ENCODE peak calls at places on chromosomes 5 and 9, in seven cellular contexts. D, S, U, P, L, O and R are unnamed samples.

GRCh38 chr9:134058716-134059115 is 9.1 kb downstream of the BRD3 start:
- DNase-seq in D (no peak), S (no peak), U (no peak), P (no peak), L (no peak), O (peak; percentile 32), R (no peak)

GRCh38 chr5:73834693-73835092 is 208.7 kb downstream of the ARHGEF28 start:
- DNase-seq in D (no peak), S (no peak), U (no peak), P (no peak), L (no peak), O (no peak), R (no peak)

GRCh38 chr5:175654807-175655206 is 3.1 kb upstream of the HRH2 start:
- DNase-seq in D (no peak), S (no peak), U (no peak), P (no peak), L (no peak), O (no peak), R (no peak)

GRCh38 chr5:75048457-75048953 is 3.9 kb downstream of the GCNT4 start:
- DNase-seq in D (no peak), S (no peak), U (no peak), P (no peak), L (no peak), O (peak; percentile 23), R (peak; percentile 25)

GRCh38 chr9:122180633-122181032 is 20.9 kb downstream of the MORN5 start:
- DNase-seq in D (peak; percentile 15), S (no peak), U (no peak), P (peak; percentile 4), L (no peak), O (peak; percentile 83), R (no peak)

GRCh38 chr5:55913396-55914140 is 62.4 kb downstream of the IL31RA start:
- DNase-seq in D (no peak), S (no peak), U (no peak), P (no peak), L (no peak), O (no peak), R (no peak)

GRCh38 chr5:60896991-60897390 is 47.9 kb downstream of the ERCC8 start:
- DNase-seq in D (no peak), S (no peak), U (no peak), P (no peak), L (no peak), O (no peak), R (no peak)

GRCh38 chr5:150516011-150516410 is 8.1 kb downstream of the NDST1 start:
- DNase-seq in D (peak; percentile 65), S (no peak), U (no peak), P (no peak), L (no peak), O (peak; percentile 69), R (no peak)

GRCh38 chr5:142977363-142978051 is 207.3 kb downstream of the ARHGAP26 start:
- DNase-seq in D (no peak), S (no peak), U (no peak), P (no peak), L (no peak), O (peak; percentile 96), R (peak; percentile 37)

GRCh38 chr9:133371261-133371711 is 4.6 kb downstream of the SURF4 start:
- DNase-seq in D (no peak), S (no peak), U (peak; percentile 43), P (no peak), L (no peak), O (no peak), R (no peak)

GRCh38 chr9:99712214-99712613 is 109.5 kb upstream of the NR4A3 start:
- DNase-seq in D (no peak), S (no peak), U (no peak), P (no peak), L (no peak), O (no peak), R (no peak)

GRCh38 chr5:132591140-132591539 is 34.4 kb downstream of the RAD50 start:
- DNase-seq in D (no peak), S (no peak), U (no peak), P (peak; percentile 3), L (no peak), O (peak; percentile 34), R (peak; percentile 31)

GRCh38 chr5:78574731-78575161 is 73.8 kb downstream of the LHFPL2 start:
- DNase-seq in D (peak; percentile 72), S (no peak), U (no peak), P (no peak), L (no peak), O (peak; percentile 75), R (peak; percentile 45)

GRCh38 chr9:93154293-93154903 is 20.3 kb upstream of the NINJ1 start:
- DNase-seq in D (peak; percentile 50), S (no peak), U (no peak), P (no peak), L (no peak), O (peak; percentile 18), R (peak; percentile 72)
- TF ChIP-seq CTCF in D (peak; percentile 45), S (peak; percentile 41), U (peak; percentile 27), P (peak; percentile 93), L (peak; percentile 15), O (peak; percentile 65), R (peak; percentile 43)

GRCh38 chr9:4741365-4742031 is 496 bp upstream of the AK3 start:
- DNase-seq in D (no peak), S (no peak), U (peak; percentile 41), P (no peak), L (peak; percentile 38), O (no peak), R (no peak)

GRCh38 chr9:4742246-4742645 is 1.2 kb upstream of the AK3 start:
- DNase-seq in D (no peak), S (no peak), U (no peak), P (no peak), L (no peak), O (no peak), R (no peak)

GRCh38 chr9:4739587-4740372 is 1.2 kb downstream of the AK3 start:
- DNase-seq in D (no peak), S (no peak), U (no peak), P (no peak), L (no peak), O (peak; percentile 29), R (peak; percentile 41)

GRCh38 chr9:4740373-4740622 is 704 bp downstream of the AK3 start:
- DNase-seq in D (no peak), S (no peak), U (no peak), P (no peak), L (no peak), O (peak; percentile 40), R (no peak)

DNA sequence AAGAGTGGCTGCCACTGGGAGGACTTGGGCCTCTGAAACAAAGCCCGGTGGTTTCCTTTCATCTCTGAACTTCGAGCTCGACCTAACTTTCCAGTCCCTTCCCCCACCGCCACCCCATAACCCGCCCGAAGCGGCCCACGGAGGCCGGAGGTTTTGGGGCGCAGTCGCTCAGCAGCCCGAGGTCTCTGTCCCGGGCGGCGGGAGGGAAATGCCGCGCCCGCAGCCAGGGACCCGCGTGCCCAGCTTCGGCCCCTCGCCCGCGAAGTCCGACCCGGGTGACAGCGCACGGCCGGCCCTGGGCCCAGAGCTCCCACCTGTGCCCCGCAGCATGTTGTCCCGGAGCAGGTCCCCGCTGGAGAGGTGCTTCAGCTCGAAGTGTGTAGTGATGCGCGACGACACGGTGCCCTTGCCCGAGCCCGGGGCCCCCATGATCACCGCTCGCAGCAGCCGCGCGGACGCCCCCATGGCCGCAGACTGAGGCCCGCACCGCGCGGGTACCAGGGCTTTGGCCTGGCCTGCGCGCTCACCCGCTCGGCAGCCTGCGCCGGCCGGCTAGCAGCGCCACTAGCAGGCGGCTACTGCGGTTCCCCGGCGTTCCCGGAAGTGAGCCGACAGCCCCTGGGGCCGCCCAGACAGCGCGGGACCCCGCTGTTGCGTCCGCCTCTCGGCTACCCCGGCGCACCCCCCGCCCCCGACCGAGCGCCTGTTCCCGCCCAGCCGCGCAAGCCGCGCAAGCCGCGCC is at the start of gene AK3:
- DNase-seq in D (peak; percentile 85), S (peak; percentile 61), U (peak; percentile 83), P (peak; percentile 44), L (peak; percentile 89), O (peak; percentile 75), R (peak; percentile 98)
- TF ChIP-seq CTCF in D (no peak), S (no peak), U (peak; percentile 22), P (no peak), L (peak; percentile 33), O (no peak), R (peak; percentile 42)

GRCh38 chr9:18942801-18943200 is 90.2 kb downstream of the SAXO1 start:
- DNase-seq in D (no peak), S (no peak), U (no peak), P (no peak), L (no peak), O (no peak), R (no peak)
- TF ChIP-seq CTCF in D (no peak), S (no peak), U (no peak), P (no peak), L (no peak), O (no peak), R (no peak)

GRCh38 chr9:129320575-129321311 is 142.7 kb upstream of the IER5L start:
- DNase-seq in D (no peak), S (peak; percentile 26), U (no peak), P (no peak), L (peak; percentile 86), O (peak; percentile 78), R (peak; percentile 86)
- TF ChIP-seq CTCF in D (no peak), S (peak; percentile 30), U (no peak), P (no peak), L (no peak), O (no peak), R (no peak)

DNA sequence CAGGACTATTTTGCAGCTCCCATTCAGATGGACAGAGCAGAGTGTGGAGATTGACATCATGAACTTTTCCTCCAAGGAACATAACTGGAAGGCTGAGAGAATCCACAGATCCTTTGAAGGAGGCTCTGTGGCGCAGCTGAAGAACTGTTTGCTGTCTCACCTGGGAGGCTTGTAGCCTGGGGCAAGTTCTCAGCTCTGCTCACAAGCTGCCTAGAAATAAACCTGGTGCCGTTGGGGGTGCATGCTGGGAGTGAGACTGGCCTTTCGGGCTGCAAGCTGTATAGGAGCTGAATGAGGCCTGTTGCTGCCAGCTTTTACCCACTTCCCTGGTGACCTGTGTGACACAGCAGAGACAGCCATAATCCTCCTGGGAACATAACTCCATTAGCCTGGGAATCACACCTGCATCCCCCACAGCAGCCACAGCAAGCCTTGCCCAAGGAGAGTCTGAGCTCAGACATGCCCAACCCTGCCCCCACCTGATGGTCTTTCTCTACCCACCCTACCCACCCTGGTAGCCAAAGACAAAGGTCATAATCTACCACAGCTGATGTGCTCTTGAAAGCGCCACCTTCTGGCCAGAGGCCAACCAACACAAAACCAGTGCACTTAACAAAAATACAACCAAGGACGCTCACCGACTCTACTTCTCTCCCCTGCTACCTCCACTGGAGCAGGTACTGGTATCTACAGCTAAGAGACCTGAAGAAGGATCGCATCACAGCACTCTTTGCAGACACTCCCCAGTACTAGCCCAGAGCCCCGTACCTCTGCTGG is 205.1 kb upstream of the MRPS30 start:
- DNase-seq in D (no peak), S (no peak), U (no peak), P (peak; percentile 0), L (no peak), O (no peak), R (no peak)
- TF ChIP-seq CTCF in D (no peak), S (no peak), U (no peak), P (peak; percentile 34), L (no peak), O (no peak), R (peak; percentile 5)

DNA sequence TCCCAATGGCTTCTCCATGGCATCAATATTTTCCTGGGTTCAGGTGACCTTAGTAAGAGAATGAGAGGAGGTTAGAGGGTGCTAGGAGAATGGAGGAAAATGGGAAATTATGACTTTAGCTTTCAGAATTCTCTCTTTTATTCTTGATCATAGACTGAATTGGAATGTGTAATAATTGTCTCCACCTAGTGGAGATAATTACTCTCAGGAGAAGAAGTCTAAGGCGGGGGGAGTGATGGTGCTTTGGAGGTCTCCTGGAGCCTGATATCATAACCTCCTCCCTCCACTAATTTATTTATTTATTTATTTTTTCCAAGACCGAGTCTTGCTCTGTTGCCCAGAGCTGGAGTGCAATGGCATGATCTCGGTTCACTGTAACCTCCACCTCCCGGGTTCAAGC is 221.3 kb downstream of the GRIA1 start:
- DNase-seq in D (no peak), S (no peak), U (no peak), P (no peak), L (no peak), O (peak; percentile 25), R (no peak)
- TF ChIP-seq CTCF in D (no peak), S (no peak), U (no peak), P (peak; percentile 19), L (no peak), O (peak; percentile 30), R (no peak)